ENCODE peak calls at places on chromosome 6, in eight cellular contexts. J is effector memory CD4-positive, alpha-beta T cell; P is gastrocnemius medialis; W is psoas muscle; F is pancreas; V is MM.1S; O is heart left ventricle; C is left ventricle myocardium inferior. K is an unnamed sample. For H3K4me1, the result is how much of the 10 kb centered on the place peaks cover.

GRCh38 chr6:127384007-127384406 is 40.6 kb upstream of the ECHDC1 start:
- DNase-seq in J (no peak), P (no peak), W (no peak), F (no peak), V (no peak), O (no peak), C (no peak), K (no peak)

GRCh38 chr6:122838060-122838780 is 49.2 kb downstream of the SMPDL3A start:
- DNase-seq in J (no peak), P (no peak), W (no peak), F (no peak), V (peak), O (no peak), C (no peak), K (no peak)

GRCh38 chr6:127343753-127344659 is 597 bp upstream of the ECHDC1 start:
- DNase-seq in J (no peak), P (no peak), W (no peak), F (no peak), V (peak), O (no peak), C (no peak), K (no peak)

GRCh38 chr6:144753023-144753705 is 468.0 kb downstream of the UTRN start:
- DNase-seq in J (no peak), P (no peak), W (no peak), F (no peak), V (no peak), O (no peak), C (no peak), K (no peak)

GRCh38 chr6:27839303-27840081 is 72.7 kb downstream of the OR2B2 start:
- DNase-seq in J (no peak), P (no peak), W (peak), F (no peak), V (peak), O (peak), C (no peak), K (no peak)

GRCh38 chr6:20455175-20456075 is 53.7 kb downstream of the E2F3 start:
- DNase-seq in J (no peak), P (no peak), W (no peak), F (no peak), V (no peak), O (no peak), C (no peak), K (no peak)

GRCh38 chr6:1613631-1614447 is 4.1 kb downstream of the FOXC1 start:
- DNase-seq in J (no peak), P (no peak), W (peak), F (no peak), V (no peak), O (peak), C (no peak), K (peak)

GRCh38 chr6:169075211-169075621 is 178.4 kb downstream of the THBS2 start:
- DNase-seq in J (no peak), P (peak), W (peak), F (no peak), V (no peak), O (peak), C (peak), K (no peak)

GRCh38 chr6:160930547-160931377 is 60.8 kb upstream of the MAP3K4 start:
- DNase-seq in J (peak), P (peak), W (peak), F (peak), V (peak), O (peak), C (peak), K (peak)

GRCh38 chr6:166955121-166955864 is 1.1 kb downstream of the RNASET2 start:
- DNase-seq in J (no peak), P (no peak), W (peak), F (no peak), V (no peak), O (no peak), C (peak), K (peak)

GRCh38 chr6:408599-409102 is 17.1 kb downstream of the IRF4 start:
- DNase-seq in J (no peak), P (no peak), W (no peak), F (peak), V (no peak), O (peak), C (no peak), K (peak)

GRCh38 chr6:42010185-42010872 is 40.0 kb upstream of the TAF8 start:
- DNase-seq in J (no peak), P (no peak), W (no peak), F (no peak), V (peak), O (no peak), C (no peak), K (no peak)

GRCh38 chr6:83371428-83371827 is 59.4 kb downstream of the ME1 start:
- DNase-seq in J (no peak), P (no peak), W (no peak), F (no peak), V (no peak), O (no peak), C (no peak), K (no peak)

GRCh38 chr6:3013486-3013885 is 13.8 kb downstream of the NQO2 start:
- DNase-seq in J (no peak), P (no peak), W (no peak), F (no peak), V (no peak), O (no peak), C (peak), K (no peak)

GRCh38 chr6:145960918-145961604 is 3.1 kb downstream of the SHPRH start:
- DNase-seq in J (no peak), P (no peak), W (no peak), F (no peak), V (no peak), O (no peak), C (no peak), K (no peak)

GRCh38 chr6:42030585-42031506 is 19.5 kb upstream of the TAF8 start:
- DNase-seq in J (peak), P (no peak), W (peak), F (no peak), V (no peak), O (peak), C (peak), K (no peak)

GRCh38 chr6:39855356-39855995 is 63.3 kb downstream of the DAAM2 start:
- DNase-seq in J (no peak), P (no peak), W (no peak), F (no peak), V (no peak), O (no peak), C (no peak), K (no peak)

GRCh38 chr6:124197148-124197547 is 393.5 kb downstream of the NKAIN2 start:
- DNase-seq in J (no peak), P (no peak), W (no peak), F (no peak), V (no peak), O (no peak), C (no peak), K (no peak)

GRCh38 chr6:31399589-31400466 is 3.6 kb upstream of the MICA start:
- DNase-seq in J (peak), P (peak), W (peak), F (peak), V (peak), O (peak), C (peak), K (peak)

GRCh38 chr6:125759184-125759902 is 9.9 kb downstream of the HEY2 start:
- DNase-seq in J (no peak), P (no peak), W (no peak), F (peak), V (no peak), O (peak), C (peak), K (peak)

GRCh38 chr6:107275330-107275865 is 160.1 kb upstream of the BEND3 start:
- DNase-seq in J (no peak), P (no peak), W (no peak), F (peak), V (no peak), O (no peak), C (no peak), K (no peak)

GRCh38 chr6:167577891-167578361 is 248.8 kb upstream of the AFDN start:
- DNase-seq in J (no peak), P (no peak), W (no peak), F (no peak), V (no peak), O (no peak), C (no peak), K (no peak)

GRCh38 chr6:40953486-40953885 is 85.5 kb downstream of the UNC5CL start:
- DNase-seq in J (no peak), P (no peak), W (no peak), F (no peak), V (no peak), O (no peak), C (no peak), K (no peak)

GRCh38 chr6:15369838-15370237 is 124.0 kb downstream of the JARID2 start:
- DNase-seq in J (no peak), P (no peak), W (no peak), F (no peak), V (no peak), O (no peak), C (no peak), K (no peak)

GRCh38 chr6:15366879-15367278 is 121.0 kb downstream of the JARID2 start:
- DNase-seq in J (no peak), P (no peak), W (no peak), F (no peak), V (no peak), O (no peak), C (no peak), K (no peak)

GRCh38 chr6:15368873-15369272 is 123.0 kb downstream of the JARID2 start:
- DNase-seq in J (no peak), P (no peak), W (no peak), F (no peak), V (no peak), O (no peak), C (no peak), K (no peak)

GRCh38 chr6:15366003-15366535 is 120.2 kb downstream of the JARID2 start:
- DNase-seq in J (no peak), P (no peak), W (no peak), F (no peak), V (no peak), O (no peak), C (no peak), K (no peak)

DNA sequence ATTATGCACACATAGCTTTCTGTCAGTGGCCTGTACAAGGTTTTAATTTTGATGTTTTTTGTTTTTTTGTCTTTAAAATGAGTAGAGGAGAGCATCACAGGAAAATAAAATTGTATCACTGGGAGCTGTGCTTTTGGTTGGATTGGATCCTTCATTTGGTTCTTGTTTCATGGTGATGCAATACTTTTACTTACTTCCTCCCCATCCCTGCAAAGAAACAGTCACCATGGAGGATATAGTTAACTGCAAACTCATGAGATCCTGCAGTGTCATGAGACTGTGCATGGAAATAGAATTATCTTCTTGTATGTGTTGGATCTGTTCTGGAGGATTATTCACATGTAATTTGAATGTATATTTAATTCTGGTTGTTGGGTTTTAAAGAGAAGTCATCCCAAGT is 122.3 kb downstream of the JARID2 start:
- DNase-seq in J (no peak), P (no peak), W (no peak), F (no peak), V (no peak), O (no peak), C (no peak), K (no peak)
- H3K4me1 ChIP-seq in J (under half), P (half or more), W (half or more), F (under half), V (under half), O (half or more), C (half or more), K (under half)

GRCh38 chr6:85685713-85686112 is 43.0 kb upstream of the SYNCRIP start:
- DNase-seq in J (no peak), P (no peak), W (no peak), F (no peak), V (peak), O (no peak), C (no peak), K (no peak)
- H3K27ac ChIP-seq in J (no peak), P (peak), W (no peak), F (no peak), V (peak), O (no peak), C (no peak), K (no peak)

GRCh38 chr6:33421344-33421643 is 1.4 kb downstream of the SYNGAP1 start:
- DNase-seq in J (no peak), P (no peak), W (no peak), F (no peak), V (no peak), O (no peak), C (no peak), K (no peak)
- H3K4me1 ChIP-seq in J (under half), P (under half), W (under half), F (under half), V (under half), O (under half), C (half or more), K (under half)

GRCh38 chr6:77290798-77291197 is 172.5 kb downstream of the HTR1B start:
- DNase-seq in J (no peak), P (no peak), W (no peak), F (no peak), V (no peak), O (no peak), C (no peak), K (no peak)
- H3K27ac ChIP-seq in J (no peak), P (no peak), W (no peak), F (no peak), V (no peak), O (no peak), C (no peak), K (no peak)

DNA sequence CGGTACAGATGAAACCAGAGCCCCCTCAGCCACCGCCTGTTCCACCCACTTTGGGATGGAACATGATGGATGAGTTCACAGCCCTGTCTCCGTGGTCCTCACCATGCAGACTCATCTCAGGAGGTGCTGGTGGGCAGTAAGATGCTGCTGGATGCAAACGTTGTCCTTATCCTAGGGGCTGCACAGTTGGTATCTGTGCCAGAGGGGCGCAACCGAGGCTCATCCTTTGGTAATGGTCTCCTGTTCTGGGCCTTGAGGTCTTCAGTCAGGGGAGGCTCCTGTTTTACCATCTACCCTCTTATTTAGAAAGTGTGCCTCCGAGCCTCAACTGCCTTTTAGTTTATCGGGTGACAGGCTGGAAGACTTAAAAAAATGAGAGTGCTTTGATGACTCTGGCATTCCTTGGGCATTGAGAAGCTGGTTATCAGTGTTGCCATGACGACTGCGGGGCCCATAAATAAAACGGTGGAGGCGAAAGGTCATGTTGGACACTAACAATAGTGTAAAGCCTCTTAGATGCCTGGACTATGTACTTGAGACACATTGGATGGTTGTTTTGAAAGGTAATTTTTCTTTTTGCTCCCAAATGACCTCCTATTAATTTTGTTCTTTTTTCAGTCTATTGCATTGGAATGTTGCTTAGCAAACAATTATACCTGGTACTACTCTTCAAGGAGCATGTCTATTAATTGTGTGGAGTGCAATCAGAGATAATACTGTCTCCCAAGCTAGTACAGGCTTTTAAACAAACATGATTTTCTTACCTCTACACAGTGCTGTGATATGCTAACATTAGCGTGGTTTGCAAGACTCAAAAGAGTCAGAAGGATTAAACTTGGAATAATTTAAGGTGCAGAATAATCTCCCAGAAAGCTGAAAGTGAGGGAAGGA is 74.2 kb upstream of the DSP start:
- DNase-seq in J (no peak), P (no peak), W (no peak), F (no peak), V (no peak), O (no peak), C (no peak), K (no peak)
- H3K4me1 ChIP-seq in J (under half), P (under half), W (under half), F (under half), V (under half), O (under half), C (under half), K (under half)

DNA sequence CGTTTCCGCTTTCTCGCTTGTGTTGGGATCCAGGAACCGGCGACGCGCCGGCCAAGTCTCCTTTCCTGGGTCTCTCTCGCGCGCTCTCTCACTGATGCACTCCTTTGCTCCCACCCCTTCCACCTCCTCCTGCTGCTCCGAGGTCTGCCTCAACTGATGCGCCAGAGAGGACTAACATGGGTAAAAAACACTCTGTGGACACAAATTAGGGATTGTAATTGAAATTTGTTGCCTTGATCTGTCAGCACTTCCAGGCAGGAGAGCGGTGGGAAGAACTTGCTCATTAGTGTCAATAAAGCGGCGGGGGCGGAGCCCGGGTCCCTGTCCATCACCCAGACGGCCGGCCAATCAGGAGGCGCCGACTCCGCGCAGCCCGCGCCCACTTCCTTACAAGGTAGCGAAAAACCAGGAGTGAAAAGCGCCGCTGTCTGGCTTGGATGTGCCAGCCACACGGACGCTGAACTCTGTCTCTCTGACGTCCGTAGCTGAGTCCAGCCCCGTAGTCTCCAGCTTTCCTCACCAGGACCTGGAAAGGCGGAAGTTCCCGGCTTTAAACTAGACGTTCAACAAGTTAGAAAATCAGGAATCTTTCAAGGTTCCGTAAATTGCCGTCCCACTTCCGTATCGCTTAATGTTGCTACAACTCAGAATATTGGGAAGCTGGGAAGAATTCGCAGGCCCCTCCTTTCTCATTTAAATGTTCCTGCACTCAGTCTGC is at the start of gene TBX18:
- DNase-seq in J (no peak), P (peak), W (peak), F (peak), V (no peak), O (peak), C (peak), K (peak)
- H3K27ac ChIP-seq in J (no peak), P (peak), W (peak), F (no peak), V (no peak), O (peak), C (peak), K (peak)